ENCODE peak calls at places on chromosomes 16 and 17, in four cellular contexts. One of them, this sample, is unnamed. For H3K36me3, the result is how much of the 10 kb centered on the place peaks cover.

GRCh38 chr17:19482571-19482970 is 51.1 kb upstream of the SLC47A1 start:
- DNase-seq in neural progenitor cell: no peak
- DNase-seq in heart right ventricle: no peak
- DNase-seq in WERI-Rb-1: no peak
- DNase-seq in this sample: no peak

GRCh38 chr17:75774988-75775668 is 9.5 kb upstream of the UNK start:
- DNase-seq in heart right ventricle: no peak
- DNase-seq in neural progenitor cell: no peak
- DNase-seq in WERI-Rb-1: no peak
- DNase-seq in this sample: no peak

GRCh38 chr17:28982191-28982793 is 23.5 kb downstream of the SEZ6 start:
- DNase-seq in heart right ventricle: peak
- DNase-seq in WERI-Rb-1: no peak
- DNase-seq in neural progenitor cell: no peak
- DNase-seq in this sample: no peak

GRCh38 chr17:78670850-78671291 is 93.7 kb upstream of the DNAH17 start:
- DNase-seq in heart right ventricle: no peak
- DNase-seq in WERI-Rb-1: no peak
- DNase-seq in neural progenitor cell: no peak
- DNase-seq in this sample: no peak

GRCh38 chr17:62597150-62597549 is 30.3 kb upstream of the MRC2 start:
- DNase-seq in heart right ventricle: no peak
- DNase-seq in WERI-Rb-1: no peak
- DNase-seq in neural progenitor cell: no peak
- DNase-seq in this sample: no peak

GRCh38 chr16:719815-720506 is 985 bp upstream of the ANTKMT start:
- DNase-seq in WERI-Rb-1: peak
- DNase-seq in neural progenitor cell: no peak
- DNase-seq in heart right ventricle: no peak
- DNase-seq in this sample: peak

GRCh38 chr16:3819741-3820724 is 60.5 kb downstream of the CREBBP start:
- DNase-seq in WERI-Rb-1: no peak
- DNase-seq in neural progenitor cell: no peak
- DNase-seq in heart right ventricle: peak
- DNase-seq in this sample: peak

GRCh38 chr17:41013606-41014005 is 4.7 kb upstream of the KRTAP3-1 start:
- DNase-seq in WERI-Rb-1: peak
- DNase-seq in heart right ventricle: peak
- DNase-seq in neural progenitor cell: no peak
- DNase-seq in this sample: no peak

GRCh38 chr16:1958715-1959268 is 546 bp upstream of the NDUFB10 start:
- DNase-seq in heart right ventricle: no peak
- DNase-seq in WERI-Rb-1: no peak
- DNase-seq in neural progenitor cell: no peak
- DNase-seq in this sample: peak

GRCh38 chr17:6453279-6454024 is 9.2 kb downstream of the PIMREG start:
- DNase-seq in heart right ventricle: no peak
- DNase-seq in neural progenitor cell: no peak
- DNase-seq in WERI-Rb-1: no peak
- DNase-seq in this sample: no peak

GRCh38 chr17:14304876-14305636 is 4.2 kb downstream of the HS3ST3B1 start:
- DNase-seq in neural progenitor cell: peak
- DNase-seq in WERI-Rb-1: peak
- DNase-seq in heart right ventricle: no peak
- DNase-seq in this sample: no peak

GRCh38 chr17:7293131-7293557 is 1.3 kb downstream of the YBX2 start:
- DNase-seq in WERI-Rb-1: no peak
- DNase-seq in heart right ventricle: no peak
- DNase-seq in neural progenitor cell: no peak
- DNase-seq in this sample: peak

GRCh38 chr17:4167786-4168185 is 24.8 kb downstream of the CYB5D2 start:
- DNase-seq in WERI-Rb-1: no peak
- DNase-seq in heart right ventricle: no peak
- DNase-seq in neural progenitor cell: no peak
- DNase-seq in this sample: no peak

GRCh38 chr17:17729620-17730249 is 48.5 kb downstream of the RAI1 start:
- DNase-seq in heart right ventricle: no peak
- DNase-seq in WERI-Rb-1: peak
- DNase-seq in neural progenitor cell: peak
- DNase-seq in this sample: no peak

GRCh38 chr16:85191341-85191965 is 79.2 kb upstream of the CIBAR2 start:
- DNase-seq in WERI-Rb-1: no peak
- DNase-seq in heart right ventricle: no peak
- DNase-seq in neural progenitor cell: no peak
- DNase-seq in this sample: no peak

GRCh38 chr16:4116328-4117249 is at the start of gene ADCY9:
- DNase-seq in WERI-Rb-1: peak
- DNase-seq in neural progenitor cell: peak
- DNase-seq in heart right ventricle: peak
- DNase-seq in this sample: peak

GRCh38 chr17:80118601-80119270 is 17.4 kb downstream of the GAA start:
- DNase-seq in WERI-Rb-1: peak
- DNase-seq in heart right ventricle: no peak
- DNase-seq in neural progenitor cell: no peak
- DNase-seq in this sample: no peak

GRCh38 chr17:47276868-47277267 is 23.2 kb downstream of the ITGB3 start:
- DNase-seq in neural progenitor cell: peak
- DNase-seq in WERI-Rb-1: no peak
- DNase-seq in heart right ventricle: peak
- DNase-seq in this sample: peak

GRCh38 chr17:66837883-66838665 is 3.2 kb downstream of the CACNG5 start:
- DNase-seq in WERI-Rb-1: no peak
- DNase-seq in heart right ventricle: no peak
- DNase-seq in neural progenitor cell: no peak
- DNase-seq in this sample: no peak
- H3K36me3 ChIP-seq in WERI-Rb-1: under half
- H3K36me3 ChIP-seq in heart right ventricle: under half
- H3K36me3 ChIP-seq in neural progenitor cell: under half
- H3K36me3 ChIP-seq in this sample: under half

DNA sequence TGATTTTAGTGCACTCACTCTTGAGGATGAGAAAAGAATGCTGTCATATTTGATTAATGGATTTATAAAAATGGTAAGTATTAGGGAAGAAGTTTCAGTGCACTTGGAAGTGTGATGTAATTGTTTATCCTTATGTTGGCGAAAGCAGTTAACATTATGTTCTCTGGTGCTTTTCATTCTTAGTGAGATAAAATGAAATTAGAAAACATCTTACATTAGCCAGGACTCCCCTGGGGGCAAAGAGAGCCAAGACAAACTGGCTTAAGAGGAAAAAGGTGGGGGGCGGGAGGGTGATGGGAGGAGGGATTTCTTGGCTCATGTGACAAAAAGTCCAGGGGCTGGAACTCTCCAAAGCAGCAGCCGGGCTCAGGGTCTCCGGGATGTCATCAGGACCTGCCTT is 73.2 kb downstream of the KNOP1 start:
- DNase-seq in neural progenitor cell: no peak
- DNase-seq in WERI-Rb-1: no peak
- DNase-seq in heart right ventricle: peak
- DNase-seq in this sample: no peak
- H3K27ac ChIP-seq in neural progenitor cell: no peak
- H3K27ac ChIP-seq in WERI-Rb-1: no peak
- H3K27ac ChIP-seq in heart right ventricle: peak
- H3K27ac ChIP-seq in this sample: no peak

GRCh38 chr16:68338326-68339119 is 27.7 kb downstream of the PRMT7 start:
- DNase-seq in heart right ventricle: no peak
- DNase-seq in WERI-Rb-1: no peak
- DNase-seq in neural progenitor cell: no peak
- DNase-seq in this sample: no peak
- H3K36me3 ChIP-seq in heart right ventricle: half or more
- H3K36me3 ChIP-seq in WERI-Rb-1: half or more
- H3K36me3 ChIP-seq in neural progenitor cell: under half
- H3K36me3 ChIP-seq in this sample: under half

DNA sequence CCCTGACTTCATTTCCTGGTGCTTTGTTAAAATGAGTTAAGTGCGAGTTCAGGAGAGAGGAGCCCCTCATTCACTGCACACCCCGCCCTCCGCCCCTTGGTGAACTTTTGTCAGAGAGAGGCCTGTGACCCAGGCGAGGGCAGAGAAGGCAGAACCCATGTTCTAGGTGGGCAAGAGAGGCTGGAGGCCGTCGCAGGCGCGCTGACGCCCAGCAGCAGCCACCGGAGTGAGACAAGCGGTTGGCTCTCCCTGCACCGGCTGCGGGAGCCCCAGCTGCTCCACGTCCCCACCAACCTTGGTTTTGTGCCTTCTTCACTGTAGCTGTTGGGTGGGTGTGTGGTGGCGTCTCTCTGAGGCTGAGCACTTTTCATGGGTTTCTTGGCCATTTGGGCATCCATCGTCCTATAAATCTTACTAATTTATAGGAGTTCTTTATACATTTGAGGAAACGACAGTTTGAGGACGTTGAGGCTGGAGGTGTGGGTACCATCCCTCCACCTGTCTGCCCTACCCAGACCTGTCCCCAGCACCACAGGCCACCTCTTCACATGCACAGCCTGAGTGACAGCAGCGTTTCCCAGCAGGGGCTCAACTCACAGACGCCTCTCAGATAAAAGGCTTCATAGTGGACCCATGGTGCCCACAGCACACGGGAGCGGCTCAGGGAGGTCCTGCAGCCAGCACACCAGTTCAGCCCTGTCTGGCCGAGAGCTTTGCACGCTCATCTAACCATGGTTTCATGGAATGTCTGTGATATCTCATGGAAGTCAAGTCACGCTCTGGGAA is 45.2 kb upstream of the CBFA2T3 start:
- DNase-seq in WERI-Rb-1: no peak
- DNase-seq in heart right ventricle: no peak
- DNase-seq in neural progenitor cell: no peak
- DNase-seq in this sample: no peak
- H3K27ac ChIP-seq in WERI-Rb-1: no peak
- H3K27ac ChIP-seq in heart right ventricle: no peak
- H3K27ac ChIP-seq in neural progenitor cell: no peak
- H3K27ac ChIP-seq in this sample: no peak

GRCh38 chr16:56841659-56842058 is 23.3 kb upstream of the SLC12A3 start:
- DNase-seq in WERI-Rb-1: no peak
- DNase-seq in neural progenitor cell: no peak
- DNase-seq in heart right ventricle: no peak
- DNase-seq in this sample: no peak

GRCh38 chr16:56847173-56847948 is 17.6 kb upstream of the SLC12A3 start:
- DNase-seq in neural progenitor cell: no peak
- DNase-seq in heart right ventricle: no peak
- DNase-seq in WERI-Rb-1: no peak
- DNase-seq in this sample: no peak

GRCh38 chr16:56842133-56842532 is 22.9 kb upstream of the SLC12A3 start:
- DNase-seq in heart right ventricle: no peak
- DNase-seq in neural progenitor cell: no peak
- DNase-seq in WERI-Rb-1: no peak
- DNase-seq in this sample: no peak

GRCh38 chr16:56841233-56841632 is 23.8 kb upstream of the SLC12A3 start:
- DNase-seq in WERI-Rb-1: no peak
- DNase-seq in neural progenitor cell: no peak
- DNase-seq in heart right ventricle: no peak
- DNase-seq in this sample: no peak

DNA sequence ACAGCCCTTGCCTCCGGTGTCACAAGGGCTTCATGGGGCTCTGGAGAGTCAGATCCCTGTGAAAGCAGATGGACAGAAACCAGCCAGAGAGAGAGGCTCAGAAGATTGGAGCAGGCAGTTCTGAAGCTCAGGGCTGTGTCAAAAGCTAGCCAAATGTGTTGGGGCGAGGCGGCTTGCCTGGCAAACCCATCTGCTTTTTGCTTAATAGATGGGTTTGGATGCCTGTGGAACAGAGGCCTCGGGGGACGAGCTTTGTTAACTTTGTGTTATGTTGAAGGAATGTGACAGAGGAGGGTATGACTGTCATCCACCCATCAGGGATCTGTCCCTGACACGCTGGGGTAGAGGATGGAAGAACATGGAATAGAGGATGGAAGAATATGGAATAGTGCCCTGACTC is 21.0 kb upstream of the SLC12A3 start:
- DNase-seq in WERI-Rb-1: no peak
- DNase-seq in heart right ventricle: no peak
- DNase-seq in neural progenitor cell: no peak
- DNase-seq in this sample: no peak
- H3K36me3 ChIP-seq in WERI-Rb-1: under half
- H3K36me3 ChIP-seq in heart right ventricle: half or more
- H3K36me3 ChIP-seq in neural progenitor cell: under half
- H3K36me3 ChIP-seq in this sample: under half